ENCODE peak calls at places on chromosomes 4 and X, in six cellular contexts. One of them, this sample, is unnamed.

GRCh38 chr4:153115322-153116100 is 88.7 kb upstream of the TRIM2 start:
- DNase-seq in left ventricle myocardium inferior: no peak
- DNase-seq in heart left ventricle: peak; percentile 27
- DNase-seq in breast epithelium: no peak
- DNase-seq in Peyer's patch: no peak
- DNase-seq in kidney epithelial cell: peak; percentile 74
- DNase-seq in this sample: peak; percentile 45

GRCh38 chr4:55561884-55562283 is 15.2 kb upstream of the CLOCK start:
- DNase-seq in left ventricle myocardium inferior: no peak
- DNase-seq in kidney epithelial cell: no peak
- DNase-seq in heart left ventricle: no peak
- DNase-seq in Peyer's patch: no peak
- DNase-seq in breast epithelium: no peak
- DNase-seq in this sample: no peak

GRCh38 chrX:65920620-65921019 is 119.3 kb downstream of the VSIG4 start:
- DNase-seq in kidney epithelial cell: no peak
- DNase-seq in left ventricle myocardium inferior: no peak
- DNase-seq in Peyer's patch: no peak
- DNase-seq in breast epithelium: no peak
- DNase-seq in heart left ventricle: no peak
- DNase-seq in this sample: no peak

GRCh38 chr4:147498031-147498700 is 17.3 kb downstream of the EDNRA start:
- DNase-seq in left ventricle myocardium inferior: no peak
- DNase-seq in heart left ventricle: no peak
- DNase-seq in kidney epithelial cell: peak; percentile 34
- DNase-seq in Peyer's patch: no peak
- DNase-seq in breast epithelium: no peak
- DNase-seq in this sample: no peak

GRCh38 chr4:163764569-163764968 is 270.1 kb downstream of the TMA16 start:
- DNase-seq in breast epithelium: no peak
- DNase-seq in heart left ventricle: no peak
- DNase-seq in Peyer's patch: no peak
- DNase-seq in left ventricle myocardium inferior: no peak
- DNase-seq in kidney epithelial cell: no peak
- DNase-seq in this sample: no peak

GRCh38 chr4:186058253-186058979 is 10.5 kb upstream of the TLR3 start:
- DNase-seq in kidney epithelial cell: no peak
- DNase-seq in heart left ventricle: no peak
- DNase-seq in left ventricle myocardium inferior: no peak
- DNase-seq in Peyer's patch: no peak
- DNase-seq in breast epithelium: no peak
- DNase-seq in this sample: peak; percentile 49

GRCh38 chrX:41337140-41337539 is 3.2 kb downstream of the DDX3X start:
- DNase-seq in left ventricle myocardium inferior: no peak
- DNase-seq in Peyer's patch: no peak
- DNase-seq in heart left ventricle: no peak
- DNase-seq in kidney epithelial cell: no peak
- DNase-seq in breast epithelium: no peak
- DNase-seq in this sample: no peak

GRCh38 chr4:106676173-106676921 is 307.8 kb upstream of the GIMD1 start:
- DNase-seq in Peyer's patch: no peak
- DNase-seq in left ventricle myocardium inferior: no peak
- DNase-seq in heart left ventricle: no peak
- DNase-seq in kidney epithelial cell: no peak
- DNase-seq in breast epithelium: no peak
- DNase-seq in this sample: no peak

GRCh38 chr4:38529189-38530115 is 134.5 kb upstream of the KLF3 start:
- DNase-seq in kidney epithelial cell: peak; percentile 44
- DNase-seq in left ventricle myocardium inferior: peak; percentile 20
- DNase-seq in Peyer's patch: peak; percentile 72
- DNase-seq in heart left ventricle: peak; percentile 23
- DNase-seq in breast epithelium: no peak
- DNase-seq in this sample: peak; percentile 76

GRCh38 chr4:71290074-71290473 is 48.7 kb upstream of the SLC4A4 start:
- DNase-seq in heart left ventricle: no peak
- DNase-seq in breast epithelium: no peak
- DNase-seq in Peyer's patch: no peak
- DNase-seq in left ventricle myocardium inferior: no peak
- DNase-seq in kidney epithelial cell: peak; percentile 67
- DNase-seq in this sample: no peak

GRCh38 chrX:136525738-136526606 is 6.0 kb upstream of the VGLL1 start:
- DNase-seq in breast epithelium: peak; percentile 61
- DNase-seq in left ventricle myocardium inferior: peak; percentile 72
- DNase-seq in kidney epithelial cell: peak; percentile 34
- DNase-seq in Peyer's patch: no peak
- DNase-seq in heart left ventricle: peak; percentile 72
- DNase-seq in this sample: no peak

GRCh38 chrX:153726286-153727107 is 1.8 kb downstream of the ABCD1 start:
- DNase-seq in left ventricle myocardium inferior: peak; percentile 64
- DNase-seq in heart left ventricle: peak; percentile 68
- DNase-seq in breast epithelium: no peak
- DNase-seq in kidney epithelial cell: no peak
- DNase-seq in Peyer's patch: peak; percentile 68
- DNase-seq in this sample: peak; percentile 62

GRCh38 chr4:67438975-67439374 is 106.3 kb downstream of the CENPC start:
- DNase-seq in heart left ventricle: no peak
- DNase-seq in Peyer's patch: no peak
- DNase-seq in left ventricle myocardium inferior: no peak
- DNase-seq in kidney epithelial cell: no peak
- DNase-seq in breast epithelium: no peak
- DNase-seq in this sample: no peak

GRCh38 chr4:126405369-126405982 is 1090.7 kb downstream of the FAT4 start:
- DNase-seq in left ventricle myocardium inferior: no peak
- DNase-seq in kidney epithelial cell: no peak
- DNase-seq in breast epithelium: no peak
- DNase-seq in heart left ventricle: no peak
- DNase-seq in Peyer's patch: no peak
- DNase-seq in this sample: no peak

GRCh38 chr4:168666531-168666930 is 169.7 kb downstream of the PALLD start:
- DNase-seq in kidney epithelial cell: no peak
- DNase-seq in left ventricle myocardium inferior: no peak
- DNase-seq in Peyer's patch: no peak
- DNase-seq in heart left ventricle: no peak
- DNase-seq in breast epithelium: no peak
- DNase-seq in this sample: no peak

GRCh38 chr4:48546336-48546735 is 56.3 kb downstream of the ZAR1 start:
- DNase-seq in kidney epithelial cell: no peak
- DNase-seq in breast epithelium: no peak
- DNase-seq in heart left ventricle: no peak
- DNase-seq in Peyer's patch: no peak
- DNase-seq in left ventricle myocardium inferior: no peak
- DNase-seq in this sample: peak; percentile 8

GRCh38 chr4:53703267-53703655 is 112.0 kb upstream of the LNX1 start:
- DNase-seq in breast epithelium: no peak
- DNase-seq in Peyer's patch: no peak
- DNase-seq in kidney epithelial cell: no peak
- DNase-seq in left ventricle myocardium inferior: no peak
- DNase-seq in heart left ventricle: no peak
- DNase-seq in this sample: no peak
- H3K4me3 ChIP-seq in breast epithelium: no peak overlapping the region
- H3K4me3 ChIP-seq in Peyer's patch: no peak overlapping the region
- H3K4me3 ChIP-seq in kidney epithelial cell: no peak overlapping the region
- H3K4me3 ChIP-seq in left ventricle myocardium inferior: peak overlapping the region; percentile 53
- H3K4me3 ChIP-seq in heart left ventricle: no peak overlapping the region
- H3K4me3 ChIP-seq in this sample: no peak overlapping the region

GRCh38 chr4:26454961-26455360 is 35.3 kb downstream of the CCKAR start:
- DNase-seq in breast epithelium: no peak
- DNase-seq in heart left ventricle: no peak
- DNase-seq in Peyer's patch: no peak
- DNase-seq in left ventricle myocardium inferior: no peak
- DNase-seq in kidney epithelial cell: no peak
- DNase-seq in this sample: no peak
- TF ChIP-seq CTCF in breast epithelium: no peak
- TF ChIP-seq CTCF in heart left ventricle: no peak
- TF ChIP-seq CTCF in Peyer's patch: no peak
- TF ChIP-seq CTCF in left ventricle myocardium inferior: no peak
- TF ChIP-seq CTCF in kidney epithelial cell: no peak
- TF ChIP-seq CTCF in this sample: no peak

DNA sequence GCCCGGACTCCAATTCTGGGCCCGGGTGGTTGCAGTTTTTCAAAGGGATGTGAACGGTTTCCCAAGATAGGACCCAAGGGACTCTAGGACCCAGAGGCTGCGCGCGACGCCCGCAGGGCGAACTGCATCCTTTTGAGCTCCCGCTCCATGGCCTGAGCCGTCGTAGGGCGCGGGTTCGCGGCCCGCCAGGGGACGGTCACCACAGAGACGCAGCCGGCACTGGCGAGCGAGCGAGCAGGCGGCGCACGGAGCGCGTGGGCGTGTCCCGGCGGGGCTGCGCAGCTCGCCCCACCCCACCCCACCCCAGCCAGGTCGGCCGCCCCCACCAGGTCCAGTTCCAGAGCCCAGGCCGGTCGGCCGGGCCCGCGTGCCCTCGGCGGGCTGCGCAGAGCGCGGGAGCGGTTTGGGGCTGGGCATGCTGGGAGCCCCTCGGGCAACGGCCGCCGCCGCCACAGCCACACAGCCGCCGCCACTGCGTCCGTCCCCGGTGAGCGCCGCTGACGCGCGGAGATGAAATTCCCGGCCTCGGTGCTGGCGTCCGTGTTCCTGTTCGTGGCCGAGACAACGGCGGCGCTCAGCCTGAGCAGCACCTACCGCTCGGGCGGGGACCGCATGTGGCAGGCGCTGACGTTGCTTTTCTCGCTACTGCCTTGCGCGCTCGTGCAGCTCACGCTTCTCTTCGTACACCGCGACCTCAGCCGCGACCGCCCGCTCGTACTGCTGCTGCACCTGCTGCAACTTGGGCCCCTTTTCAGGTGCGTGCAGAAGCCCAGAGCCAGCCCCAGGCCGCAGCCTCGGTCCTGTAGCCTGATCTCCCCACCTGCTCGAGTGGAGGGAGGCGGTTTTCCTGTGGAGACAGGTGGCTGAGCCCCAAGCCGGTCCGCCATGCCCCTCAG is at the start of gene XK:
- DNase-seq in left ventricle myocardium inferior: peak; percentile 33
- DNase-seq in heart left ventricle: peak; percentile 18
- DNase-seq in breast epithelium: no peak
- DNase-seq in kidney epithelial cell: no peak
- DNase-seq in Peyer's patch: peak; percentile 78
- DNase-seq in this sample: no peak
- H3K4me3 ChIP-seq in left ventricle myocardium inferior: peak within 1 kb of the TSS; percentile 66
- H3K4me3 ChIP-seq in heart left ventricle: peak within 1 kb of the TSS; percentile 39
- H3K4me3 ChIP-seq in breast epithelium: peak within 1 kb of the TSS; percentile 38
- H3K4me3 ChIP-seq in kidney epithelial cell: peak within 1 kb of the TSS; percentile 49
- H3K4me3 ChIP-seq in Peyer's patch: peak within 1 kb of the TSS; percentile 64
- H3K4me3 ChIP-seq in this sample: peak within 1 kb of the TSS; percentile 48

DNA sequence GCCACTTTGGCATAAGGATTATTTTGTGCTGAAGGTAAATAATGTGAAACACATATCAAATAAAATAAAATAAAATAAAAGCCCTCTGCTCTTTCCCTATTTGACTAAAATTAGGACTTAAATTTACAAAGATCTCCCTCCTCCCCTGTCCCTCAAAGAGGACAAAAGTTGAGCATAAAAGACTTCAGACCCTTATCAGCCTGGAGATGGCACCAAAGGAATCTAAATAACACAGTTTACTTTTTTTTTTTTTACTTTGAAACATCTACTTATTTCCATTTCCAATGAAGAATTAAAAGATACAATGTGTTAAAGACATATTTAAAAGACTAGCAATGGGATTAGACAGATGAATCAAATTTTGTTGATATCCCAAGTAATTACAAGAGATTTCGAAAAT is 89.7 kb downstream of the EPHA5 start:
- DNase-seq in left ventricle myocardium inferior: no peak
- DNase-seq in Peyer's patch: no peak
- DNase-seq in heart left ventricle: no peak
- DNase-seq in kidney epithelial cell: no peak
- DNase-seq in breast epithelium: no peak
- DNase-seq in this sample: no peak
- TF ChIP-seq CTCF in left ventricle myocardium inferior: no peak
- TF ChIP-seq CTCF in Peyer's patch: no peak
- TF ChIP-seq CTCF in heart left ventricle: no peak
- TF ChIP-seq CTCF in kidney epithelial cell: no peak
- TF ChIP-seq CTCF in breast epithelium: no peak
- TF ChIP-seq CTCF in this sample: no peak

DNA sequence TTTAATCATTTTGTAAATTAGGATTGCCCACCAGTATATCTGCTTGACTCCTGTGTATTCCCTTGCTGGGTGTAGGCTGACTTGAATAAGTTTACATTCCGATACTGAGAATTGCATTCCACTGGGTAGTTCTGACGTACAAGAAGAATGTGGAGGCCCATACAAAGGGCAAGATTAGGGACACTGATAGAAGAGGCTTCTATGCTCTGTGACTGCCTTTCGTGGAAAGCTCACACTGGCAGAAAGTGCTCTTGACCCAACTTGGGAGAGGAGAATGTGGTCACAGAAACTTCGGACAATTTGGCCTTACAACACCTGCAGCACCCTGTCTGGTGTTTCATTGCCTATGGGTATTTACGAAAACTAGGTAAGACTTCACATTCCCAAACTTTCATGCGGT is 126.3 kb downstream of the RAPGEF2 start:
- DNase-seq in breast epithelium: no peak
- DNase-seq in heart left ventricle: no peak
- DNase-seq in kidney epithelial cell: peak; percentile 35
- DNase-seq in left ventricle myocardium inferior: no peak
- DNase-seq in Peyer's patch: no peak
- DNase-seq in this sample: no peak
- H3K4me3 ChIP-seq in breast epithelium: no peak overlapping the region
- H3K4me3 ChIP-seq in heart left ventricle: peak overlapping the region; percentile 29
- H3K4me3 ChIP-seq in kidney epithelial cell: no peak overlapping the region
- H3K4me3 ChIP-seq in left ventricle myocardium inferior: peak overlapping the region; percentile 64
- H3K4me3 ChIP-seq in Peyer's patch: no peak overlapping the region
- H3K4me3 ChIP-seq in this sample: no peak overlapping the region

GRCh38 chrX:3370656-3371055 is 24.2 kb upstream of the MXRA5 start:
- DNase-seq in Peyer's patch: no peak
- DNase-seq in left ventricle myocardium inferior: no peak
- DNase-seq in kidney epithelial cell: no peak
- DNase-seq in heart left ventricle: no peak
- DNase-seq in breast epithelium: no peak
- DNase-seq in this sample: no peak

DNA sequence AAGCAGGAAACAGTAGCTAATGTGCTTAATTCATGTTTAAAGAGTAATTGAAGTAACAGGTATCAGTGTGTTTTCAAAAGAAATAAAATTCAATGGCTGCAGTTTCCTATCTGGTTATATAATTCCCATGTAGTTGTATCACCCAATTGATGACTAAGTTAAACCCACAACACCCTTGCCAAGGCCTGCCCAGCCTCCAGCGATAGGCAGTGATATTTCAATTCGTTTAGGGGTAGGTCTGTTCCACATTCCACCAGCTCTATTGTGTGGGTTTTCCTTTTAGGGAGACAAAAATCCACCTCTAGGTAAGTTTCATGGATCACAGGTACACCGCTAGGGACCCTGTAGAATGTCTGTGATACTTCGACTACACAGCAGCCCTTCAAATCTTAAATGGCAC is 24.7 kb upstream of the MXRA5 start:
- DNase-seq in breast epithelium: no peak
- DNase-seq in heart left ventricle: no peak
- DNase-seq in kidney epithelial cell: no peak
- DNase-seq in Peyer's patch: no peak
- DNase-seq in left ventricle myocardium inferior: no peak
- DNase-seq in this sample: no peak
- TF ChIP-seq CTCF in breast epithelium: no peak
- TF ChIP-seq CTCF in heart left ventricle: no peak
- TF ChIP-seq CTCF in kidney epithelial cell: no peak
- TF ChIP-seq CTCF in Peyer's patch: no peak
- TF ChIP-seq CTCF in left ventricle myocardium inferior: no peak
- TF ChIP-seq CTCF in this sample: no peak

GRCh38 chr4:4689694-4690440 is 148.0 kb upstream of the STX18 start:
- DNase-seq in kidney epithelial cell: no peak
- DNase-seq in breast epithelium: no peak
- DNase-seq in left ventricle myocardium inferior: no peak
- DNase-seq in heart left ventricle: no peak
- DNase-seq in Peyer's patch: no peak
- DNase-seq in this sample: peak; percentile 77
- H3K4me3 ChIP-seq in kidney epithelial cell: no peak overlapping the region
- H3K4me3 ChIP-seq in breast epithelium: no peak overlapping the region
- H3K4me3 ChIP-seq in left ventricle myocardium inferior: no peak overlapping the region
- H3K4me3 ChIP-seq in heart left ventricle: no peak overlapping the region
- H3K4me3 ChIP-seq in Peyer's patch: no peak overlapping the region
- H3K4me3 ChIP-seq in this sample: no peak overlapping the region

This sample was measured in GM12864.